ENCODE peak calls at places on chromosomes 4 and X, in five cellular contexts. One of them, this sample, is unnamed.

GRCh38 chr4:124806403-124806802 is 93.9 kb upstream of the ANKRD50 start:
- DNase-seq in right lobe of liver: no peak
- DNase-seq in HCT116: no peak
- DNase-seq in ovary: no peak
- DNase-seq in GM12891: no peak
- DNase-seq in this sample: no peak

GRCh38 chrX:18377802-18378201 is 23.3 kb upstream of the SCML2 start:
- DNase-seq in GM12891: no peak
- DNase-seq in right lobe of liver: no peak
- DNase-seq in HCT116: peak; percentile 29
- DNase-seq in ovary: no peak
- DNase-seq in this sample: peak; percentile 7

GRCh38 chr4:71188197-71188625 is 150.6 kb upstream of the SLC4A4 start:
- DNase-seq in GM12891: no peak
- DNase-seq in right lobe of liver: no peak
- DNase-seq in ovary: no peak
- DNase-seq in HCT116: no peak
- DNase-seq in this sample: no peak

GRCh38 chr4:169744601-169745000 is 13.1 kb downstream of the HPF1 start:
- DNase-seq in GM12891: no peak
- DNase-seq in HCT116: no peak
- DNase-seq in ovary: no peak
- DNase-seq in right lobe of liver: no peak
- DNase-seq in this sample: no peak

GRCh38 chrX:120456973-120457372 is 12.1 kb downstream of the LAMP2 start:
- DNase-seq in HCT116: no peak
- DNase-seq in ovary: no peak
- DNase-seq in GM12891: no peak
- DNase-seq in right lobe of liver: no peak
- DNase-seq in this sample: no peak

GRCh38 chrX:112147206-112147605 is 64.6 kb upstream of the TRPC5 start:
- DNase-seq in right lobe of liver: no peak
- DNase-seq in HCT116: no peak
- DNase-seq in ovary: no peak
- DNase-seq in GM12891: no peak
- DNase-seq in this sample: no peak

GRCh38 chr4:184039963-184040383 is 134.9 kb downstream of the STOX2 start:
- DNase-seq in HCT116: no peak
- DNase-seq in ovary: no peak
- DNase-seq in GM12891: no peak
- DNase-seq in right lobe of liver: no peak
- DNase-seq in this sample: no peak

GRCh38 chr4:139718358-139718757 is 52.7 kb downstream of the MGST2 start:
- DNase-seq in ovary: no peak
- DNase-seq in right lobe of liver: no peak
- DNase-seq in HCT116: no peak
- DNase-seq in GM12891: no peak
- DNase-seq in this sample: no peak

GRCh38 chr4:156790866-156791265 is 180.7 kb downstream of the PDGFC start:
- DNase-seq in GM12891: no peak
- DNase-seq in ovary: no peak
- DNase-seq in HCT116: no peak
- DNase-seq in right lobe of liver: no peak
- DNase-seq in this sample: no peak

GRCh38 chr4:110442788-110443187 is 33.2 kb upstream of the ENPEP start:
- DNase-seq in right lobe of liver: no peak
- DNase-seq in HCT116: no peak
- DNase-seq in GM12891: no peak
- DNase-seq in ovary: no peak
- DNase-seq in this sample: no peak

GRCh38 chrX:24506082-24506481 is 41.0 kb downstream of the PDK3 start:
- DNase-seq in right lobe of liver: no peak
- DNase-seq in GM12891: no peak
- DNase-seq in HCT116: no peak
- DNase-seq in ovary: no peak
- DNase-seq in this sample: peak; percentile 2

GRCh38 chrX:96314974-96315373 is 369.7 kb upstream of the DIAPH2 start:
- DNase-seq in ovary: no peak
- DNase-seq in GM12891: no peak
- DNase-seq in HCT116: no peak
- DNase-seq in right lobe of liver: no peak
- DNase-seq in this sample: peak; percentile 4

GRCh38 chr4:87054900-87055299 is 120.1 kb downstream of the AFF1 start:
- DNase-seq in GM12891: no peak
- DNase-seq in ovary: no peak
- DNase-seq in HCT116: no peak
- DNase-seq in right lobe of liver: no peak
- DNase-seq in this sample: no peak

GRCh38 chr4:100188829-100189228 is 1.4 kb downstream of the DDIT4L start:
- DNase-seq in HCT116: no peak
- DNase-seq in right lobe of liver: no peak
- DNase-seq in GM12891: no peak
- DNase-seq in ovary: no peak
- DNase-seq in this sample: no peak

GRCh38 chrX:7647826-7648225 is 195.1 kb upstream of the VCX start:
- DNase-seq in HCT116: no peak
- DNase-seq in GM12891: no peak
- DNase-seq in ovary: no peak
- DNase-seq in right lobe of liver: no peak
- DNase-seq in this sample: no peak

GRCh38 chr4:1130318-1131186 is 17.2 kb upstream of the RNF212 start:
- DNase-seq in GM12891: peak; percentile 49
- DNase-seq in HCT116: peak; percentile 57
- DNase-seq in ovary: peak; percentile 75
- DNase-seq in right lobe of liver: peak; percentile 62
- DNase-seq in this sample: peak; percentile 53
- TF ChIP-seq POLR2A in GM12891: no peak
- TF ChIP-seq POLR2A in HCT116: no peak
- TF ChIP-seq POLR2A in ovary: peak; percentile 13
- TF ChIP-seq POLR2A in right lobe of liver: no peak
- TF ChIP-seq POLR2A in this sample: no peak

GRCh38 chr4:38132843-38133662 is 172.9 kb downstream of the PTTG2 start:
- DNase-seq in ovary: no peak
- DNase-seq in GM12891: no peak
- DNase-seq in HCT116: no peak
- DNase-seq in right lobe of liver: no peak
- DNase-seq in this sample: no peak
- TF ChIP-seq POLR2A in ovary: no peak
- TF ChIP-seq POLR2A in GM12891: no peak
- TF ChIP-seq POLR2A in HCT116: no peak
- TF ChIP-seq POLR2A in right lobe of liver: no peak
- TF ChIP-seq POLR2A in this sample: no peak

GRCh38 chr4:2417196-2417764 is 1.2 kb downstream of the ZFYVE28 start:
- DNase-seq in right lobe of liver: no peak
- DNase-seq in HCT116: no peak
- DNase-seq in ovary: no peak
- DNase-seq in GM12891: no peak
- DNase-seq in this sample: no peak

GRCh38 chr4:2416564-2417195 is 1.8 kb downstream of the ZFYVE28 start:
- DNase-seq in HCT116: no peak
- DNase-seq in right lobe of liver: no peak
- DNase-seq in ovary: no peak
- DNase-seq in GM12891: no peak
- DNase-seq in this sample: no peak

GRCh38 chr4:2418652-2419571 is at the start of gene CFAP99:
- DNase-seq in right lobe of liver: peak; percentile 98
- DNase-seq in ovary: peak; percentile 96
- DNase-seq in HCT116: peak; percentile 91
- DNase-seq in GM12891: peak; percentile 98
- DNase-seq in this sample: peak; percentile 87

GRCh38 chr4:2419814-2420213 is 1.1 kb downstream of the CFAP99 start:
- DNase-seq in HCT116: no peak
- DNase-seq in right lobe of liver: no peak
- DNase-seq in ovary: no peak
- DNase-seq in GM12891: no peak
- DNase-seq in this sample: no peak

GRCh38 chr4:2417765-2418651 is at the start of gene ZFYVE28:
- DNase-seq in ovary: no peak
- DNase-seq in GM12891: peak; percentile 42
- DNase-seq in right lobe of liver: peak; percentile 42
- DNase-seq in HCT116: no peak
- DNase-seq in this sample: no peak
- TF ChIP-seq POLR2A in ovary: no peak
- TF ChIP-seq POLR2A in GM12891: no peak
- TF ChIP-seq POLR2A in right lobe of liver: peak; percentile 51
- TF ChIP-seq POLR2A in HCT116: peak; percentile 49
- TF ChIP-seq POLR2A in this sample: no peak

DNA sequence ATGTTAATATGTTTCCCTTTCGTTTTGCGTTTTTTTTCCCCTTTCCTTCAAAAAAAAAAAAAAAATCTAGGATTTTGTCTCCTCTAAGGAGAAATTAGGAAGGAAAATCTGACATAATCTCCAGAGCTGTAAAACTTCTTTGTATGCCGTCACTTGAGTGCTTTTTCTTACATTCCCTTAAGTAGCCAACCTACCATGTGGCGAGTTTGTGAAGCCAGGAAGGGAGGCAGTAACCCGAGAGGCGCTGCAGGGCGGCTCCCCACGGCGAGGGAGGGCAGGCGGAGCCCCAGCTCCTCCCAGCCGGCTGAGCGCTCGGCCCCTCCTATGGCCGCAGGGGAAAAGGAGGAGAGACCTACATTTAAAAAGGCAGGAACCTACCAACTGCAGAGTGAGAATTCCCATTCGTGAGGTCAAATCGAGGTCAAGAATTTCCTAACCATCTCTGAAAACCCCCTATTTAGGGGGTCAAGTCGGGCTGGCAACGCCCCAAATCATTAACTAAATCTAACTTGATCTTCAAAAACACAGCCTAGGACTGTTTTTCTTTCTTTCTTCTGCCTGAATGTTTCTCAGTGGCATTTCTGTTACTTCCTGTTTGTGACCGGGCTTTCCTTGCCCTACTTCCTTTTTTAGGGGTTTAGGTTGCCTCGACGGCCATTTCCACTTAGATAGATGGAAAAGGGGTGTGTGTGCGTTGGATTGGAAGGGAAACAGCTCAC is 345.1 kb upstream of the KLF3 start:
- DNase-seq in ovary: peak; percentile 87
- DNase-seq in GM12891: peak; percentile 70
- DNase-seq in HCT116: peak; percentile 85
- DNase-seq in right lobe of liver: peak; percentile 93
- DNase-seq in this sample: peak; percentile 71
- TF ChIP-seq POLR2A in ovary: no peak
- TF ChIP-seq POLR2A in GM12891: peak; percentile 47
- TF ChIP-seq POLR2A in HCT116: peak; percentile 27
- TF ChIP-seq POLR2A in right lobe of liver: peak; percentile 60
- TF ChIP-seq POLR2A in this sample: peak; percentile 30

GRCh38 chr4:138347561-138347960 is 105.4 kb upstream of the SLC7A11 start:
- DNase-seq in GM12891: no peak
- DNase-seq in right lobe of liver: no peak
- DNase-seq in HCT116: no peak
- DNase-seq in ovary: no peak
- DNase-seq in this sample: no peak

GRCh38 chr4:138348055-138348454 is 105.9 kb upstream of the SLC7A11 start:
- DNase-seq in GM12891: no peak
- DNase-seq in right lobe of liver: no peak
- DNase-seq in HCT116: peak; percentile 75
- DNase-seq in ovary: no peak
- DNase-seq in this sample: no peak

GRCh38 chr4:138344851-138345250 is 102.7 kb upstream of the SLC7A11 start:
- DNase-seq in right lobe of liver: no peak
- DNase-seq in ovary: no peak
- DNase-seq in HCT116: no peak
- DNase-seq in GM12891: no peak
- DNase-seq in this sample: no peak

GRCh38 chr4:138341739-138342415 is 99.7 kb upstream of the SLC7A11 start:
- DNase-seq in HCT116: no peak
- DNase-seq in right lobe of liver: no peak
- DNase-seq in ovary: no peak
- DNase-seq in GM12891: no peak
- DNase-seq in this sample: no peak

DNA sequence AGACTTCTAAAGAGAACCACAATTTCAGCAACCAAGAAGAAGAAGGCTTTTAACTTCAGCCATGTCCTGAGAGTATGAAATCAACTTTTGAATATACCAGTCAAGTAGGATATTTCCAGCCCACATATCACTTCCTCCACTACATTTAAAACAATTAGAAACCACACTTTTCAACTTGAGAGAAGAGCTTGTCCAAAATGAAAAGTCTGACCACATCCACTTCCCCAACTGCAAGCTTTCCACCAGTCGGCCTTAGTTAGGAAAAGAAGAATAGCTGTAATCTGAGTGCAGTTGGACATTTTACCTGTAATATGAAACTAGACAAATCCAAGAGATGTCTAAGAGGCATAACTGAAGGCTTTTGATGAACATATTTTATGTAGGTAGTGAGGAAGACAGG is 101.9 kb upstream of the SLC7A11 start:
- DNase-seq in ovary: no peak
- DNase-seq in GM12891: no peak
- DNase-seq in HCT116: no peak
- DNase-seq in right lobe of liver: no peak
- DNase-seq in this sample: no peak
- TF ChIP-seq POLR2A in ovary: no peak
- TF ChIP-seq POLR2A in GM12891: no peak
- TF ChIP-seq POLR2A in HCT116: no peak
- TF ChIP-seq POLR2A in right lobe of liver: no peak
- TF ChIP-seq POLR2A in this sample: no peak

DNA sequence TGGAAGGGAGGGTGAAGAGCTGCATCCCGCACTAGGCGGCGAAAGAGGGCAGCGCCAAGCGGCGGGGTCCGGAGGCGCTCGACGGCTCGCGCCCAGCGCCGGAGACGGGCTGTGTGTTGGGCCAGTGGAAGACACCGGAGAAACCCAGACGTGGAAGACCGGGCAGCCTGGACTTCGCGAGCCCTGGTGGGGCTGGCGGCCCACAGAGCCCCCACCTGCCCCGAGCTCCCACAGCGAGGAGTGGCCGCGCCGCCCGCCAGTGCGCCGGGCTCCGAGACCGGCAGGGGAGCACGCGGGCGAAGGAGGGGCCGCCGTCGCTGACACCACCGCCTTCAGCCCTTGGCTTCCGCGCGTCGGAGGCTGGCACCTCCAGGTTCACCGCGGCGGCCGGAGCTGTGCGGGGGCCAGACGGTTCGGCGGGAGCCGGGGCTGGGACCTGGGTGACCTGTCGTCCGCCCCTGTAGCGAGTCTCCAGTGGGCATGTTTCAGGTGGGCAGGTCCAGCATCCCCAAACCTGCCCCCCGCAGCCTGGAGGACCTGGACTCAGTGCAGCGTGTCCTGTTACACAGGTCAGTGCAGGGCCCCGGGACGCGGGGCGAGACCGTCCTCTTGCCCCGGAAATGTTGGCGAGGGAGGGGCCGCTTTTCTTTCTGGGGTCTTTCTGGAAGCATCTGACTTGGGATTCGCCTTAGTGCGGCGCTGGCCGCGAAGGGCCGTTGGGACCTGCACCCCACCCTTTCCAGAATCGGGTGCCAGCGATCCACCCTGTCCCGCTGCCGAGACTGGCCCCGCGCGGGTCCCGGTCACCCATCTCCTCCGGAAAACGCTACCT is 9.6 kb upstream of the INTU start:
- DNase-seq in right lobe of liver: peak; percentile 35
- DNase-seq in HCT116: no peak
- DNase-seq in GM12891: no peak
- DNase-seq in ovary: peak; percentile 29
- DNase-seq in this sample: no peak
- TF ChIP-seq POLR2A in right lobe of liver: no peak
- TF ChIP-seq POLR2A in HCT116: no peak
- TF ChIP-seq POLR2A in GM12891: no peak
- TF ChIP-seq POLR2A in ovary: no peak
- TF ChIP-seq POLR2A in this sample: no peak

This sample was measured in H54.